ENCODE peak calls at places on chromosomes 6 and 20, in five cellular contexts. One of them, this sample, is unnamed.
A peak's percentile ranks its signal among the peaks of the same experiment; 100 is the strongest.

GRCh38 chr6:43475506-43475905 is 1.9 kb upstream of the TJAP1 start:
- DNase-seq in activated T-helper 2 cell treated with anti-CD3 and anti-CD28 coated beads, Interferon-gamma antibody, Interleukin-2, Interleukin-4, amounts not matched to agents 10 μg/mL and 5 μg/mL and 100 μg/mL, durations not matched to agents 14 hours and 24 hours and 36 hours: no peak
- DNase-seq in osteocyte: no peak
- DNase-seq in DMS153: no peak
- DNase-seq in fibroblast of mammary gland: no peak
- DNase-seq in this sample: no peak

GRCh38 chr20:11144114-11144513 is 470.3 kb upstream of the JAG1 start:
- DNase-seq in activated T-helper 2 cell treated with anti-CD3 and anti-CD28 coated beads, Interferon-gamma antibody, Interleukin-2, Interleukin-4, amounts not matched to agents 10 μg/mL and 5 μg/mL and 100 μg/mL, durations not matched to agents 14 hours and 24 hours and 36 hours: no peak
- DNase-seq in fibroblast of mammary gland: peak; percentile 96
- DNase-seq in osteocyte: no peak
- DNase-seq in DMS153: no peak
- DNase-seq in this sample: peak; percentile 26

GRCh38 chr20:35776513-35777101 is 4.8 kb downstream of the PHF20 start:
- DNase-seq in DMS153: peak; percentile 61
- DNase-seq in osteocyte: no peak
- DNase-seq in activated T-helper 2 cell treated with anti-CD3 and anti-CD28 coated beads, Interferon-gamma antibody, Interleukin-2, Interleukin-4, amounts not matched to agents 10 μg/mL and 5 μg/mL and 100 μg/mL, durations not matched to agents 14 hours and 24 hours and 36 hours: no peak
- DNase-seq in fibroblast of mammary gland: peak; percentile 55
- DNase-seq in this sample: no peak

GRCh38 chr20:33262658-33263065 is 20.4 kb upstream of the BPIFB1 start:
- DNase-seq in fibroblast of mammary gland: peak; percentile 55
- DNase-seq in osteocyte: no peak
- DNase-seq in activated T-helper 2 cell treated with anti-CD3 and anti-CD28 coated beads, Interferon-gamma antibody, Interleukin-2, Interleukin-4, amounts not matched to agents 10 μg/mL and 5 μg/mL and 100 μg/mL, durations not matched to agents 14 hours and 24 hours and 36 hours: no peak
- DNase-seq in DMS153: peak; percentile 48
- DNase-seq in this sample: no peak

GRCh38 chr6:142265476-142265875 is 36.3 kb upstream of the ADGRG6 start:
- DNase-seq in DMS153: no peak
- DNase-seq in activated T-helper 2 cell treated with anti-CD3 and anti-CD28 coated beads, Interferon-gamma antibody, Interleukin-2, Interleukin-4, amounts not matched to agents 10 μg/mL and 5 μg/mL and 100 μg/mL, durations not matched to agents 14 hours and 24 hours and 36 hours: no peak
- DNase-seq in osteocyte: no peak
- DNase-seq in fibroblast of mammary gland: no peak
- DNase-seq in this sample: no peak

GRCh38 chr6:10272591-10272990 is 142.3 kb downstream of the TFAP2A start:
- DNase-seq in osteocyte: no peak
- DNase-seq in DMS153: no peak
- DNase-seq in activated T-helper 2 cell treated with anti-CD3 and anti-CD28 coated beads, Interferon-gamma antibody, Interleukin-2, Interleukin-4, amounts not matched to agents 10 μg/mL and 5 μg/mL and 100 μg/mL, durations not matched to agents 14 hours and 24 hours and 36 hours: no peak
- DNase-seq in fibroblast of mammary gland: no peak
- DNase-seq in this sample: no peak

GRCh38 chr6:125098253-125098652 is 55.3 kb upstream of the TPD52L1 start:
- DNase-seq in activated T-helper 2 cell treated with anti-CD3 and anti-CD28 coated beads, Interferon-gamma antibody, Interleukin-2, Interleukin-4, amounts not matched to agents 10 μg/mL and 5 μg/mL and 100 μg/mL, durations not matched to agents 14 hours and 24 hours and 36 hours: no peak
- DNase-seq in fibroblast of mammary gland: no peak
- DNase-seq in osteocyte: no peak
- DNase-seq in DMS153: no peak
- DNase-seq in this sample: no peak

GRCh38 chr20:20535051-20535450 is 167.1 kb downstream of the INSM1 start:
- DNase-seq in osteocyte: no peak
- DNase-seq in activated T-helper 2 cell treated with anti-CD3 and anti-CD28 coated beads, Interferon-gamma antibody, Interleukin-2, Interleukin-4, amounts not matched to agents 10 μg/mL and 5 μg/mL and 100 μg/mL, durations not matched to agents 14 hours and 24 hours and 36 hours: no peak
- DNase-seq in fibroblast of mammary gland: no peak
- DNase-seq in DMS153: no peak
- DNase-seq in this sample: no peak

GRCh38 chr6:35019831-35020230 is 121.3 kb downstream of the TCP11 start:
- DNase-seq in activated T-helper 2 cell treated with anti-CD3 and anti-CD28 coated beads, Interferon-gamma antibody, Interleukin-2, Interleukin-4, amounts not matched to agents 10 μg/mL and 5 μg/mL and 100 μg/mL, durations not matched to agents 14 hours and 24 hours and 36 hours: no peak
- DNase-seq in osteocyte: peak; percentile 5
- DNase-seq in fibroblast of mammary gland: no peak
- DNase-seq in DMS153: no peak
- DNase-seq in this sample: no peak

GRCh38 chr20:43914697-43915208 is at the start of gene TOX2:
- DNase-seq in DMS153: no peak
- DNase-seq in fibroblast of mammary gland: no peak
- DNase-seq in activated T-helper 2 cell treated with anti-CD3 and anti-CD28 coated beads, Interferon-gamma antibody, Interleukin-2, Interleukin-4, amounts not matched to agents 10 μg/mL and 5 μg/mL and 100 μg/mL, durations not matched to agents 14 hours and 24 hours and 36 hours: peak; percentile 40
- DNase-seq in osteocyte: no peak
- DNase-seq in this sample: no peak

GRCh38 chr6:30160791-30161261 is at the start of gene TRIM10:
- DNase-seq in osteocyte: no peak
- DNase-seq in DMS153: no peak
- DNase-seq in fibroblast of mammary gland: no peak
- DNase-seq in activated T-helper 2 cell treated with anti-CD3 and anti-CD28 coated beads, Interferon-gamma antibody, Interleukin-2, Interleukin-4, amounts not matched to agents 10 μg/mL and 5 μg/mL and 100 μg/mL, durations not matched to agents 14 hours and 24 hours and 36 hours: no peak
- DNase-seq in this sample: no peak

GRCh38 chr6:106026748-106027147 is 59.4 kb upstream of the PRDM1 start:
- DNase-seq in fibroblast of mammary gland: peak; percentile 35
- DNase-seq in activated T-helper 2 cell treated with anti-CD3 and anti-CD28 coated beads, Interferon-gamma antibody, Interleukin-2, Interleukin-4, amounts not matched to agents 10 μg/mL and 5 μg/mL and 100 μg/mL, durations not matched to agents 14 hours and 24 hours and 36 hours: no peak
- DNase-seq in osteocyte: no peak
- DNase-seq in DMS153: no peak
- DNase-seq in this sample: no peak

GRCh38 chr6:47221565-47221964 is 88.1 kb downstream of the TNFRSF21 start:
- DNase-seq in osteocyte: no peak
- DNase-seq in DMS153: no peak
- DNase-seq in activated T-helper 2 cell treated with anti-CD3 and anti-CD28 coated beads, Interferon-gamma antibody, Interleukin-2, Interleukin-4, amounts not matched to agents 10 μg/mL and 5 μg/mL and 100 μg/mL, durations not matched to agents 14 hours and 24 hours and 36 hours: no peak
- DNase-seq in fibroblast of mammary gland: no peak
- DNase-seq in this sample: no peak

GRCh38 chr20:48223715-48224114 is 438.4 kb upstream of the SULF2 start:
- DNase-seq in activated T-helper 2 cell treated with anti-CD3 and anti-CD28 coated beads, Interferon-gamma antibody, Interleukin-2, Interleukin-4, amounts not matched to agents 10 μg/mL and 5 μg/mL and 100 μg/mL, durations not matched to agents 14 hours and 24 hours and 36 hours: no peak
- DNase-seq in osteocyte: no peak
- DNase-seq in DMS153: no peak
- DNase-seq in fibroblast of mammary gland: no peak
- DNase-seq in this sample: peak; percentile 31

GRCh38 chr6:136063095-136063494 is 187.0 kb downstream of the MTFR2 start:
- DNase-seq in DMS153: no peak
- DNase-seq in osteocyte: no peak
- DNase-seq in activated T-helper 2 cell treated with anti-CD3 and anti-CD28 coated beads, Interferon-gamma antibody, Interleukin-2, Interleukin-4, amounts not matched to agents 10 μg/mL and 5 μg/mL and 100 μg/mL, durations not matched to agents 14 hours and 24 hours and 36 hours: no peak
- DNase-seq in fibroblast of mammary gland: peak; percentile 59
- DNase-seq in this sample: no peak

GRCh38 chr20:8244637-8245036 is 112.6 kb downstream of the PLCB1 start:
- DNase-seq in DMS153: no peak
- DNase-seq in osteocyte: no peak
- DNase-seq in fibroblast of mammary gland: peak; percentile 73
- DNase-seq in activated T-helper 2 cell treated with anti-CD3 and anti-CD28 coated beads, Interferon-gamma antibody, Interleukin-2, Interleukin-4, amounts not matched to agents 10 μg/mL and 5 μg/mL and 100 μg/mL, durations not matched to agents 14 hours and 24 hours and 36 hours: no peak
- DNase-seq in this sample: no peak

GRCh38 chr20:42650345-42650744 is 539.4 kb downstream of the PTPRT start:
- DNase-seq in activated T-helper 2 cell treated with anti-CD3 and anti-CD28 coated beads, Interferon-gamma antibody, Interleukin-2, Interleukin-4, amounts not matched to agents 10 μg/mL and 5 μg/mL and 100 μg/mL, durations not matched to agents 14 hours and 24 hours and 36 hours: no peak
- DNase-seq in fibroblast of mammary gland: no peak
- DNase-seq in DMS153: no peak
- DNase-seq in osteocyte: no peak
- DNase-seq in this sample: no peak

GRCh38 chr20:43944653-43945235 is 30.1 kb downstream of the TOX2 start:
- DNase-seq in DMS153: no peak
- DNase-seq in activated T-helper 2 cell treated with anti-CD3 and anti-CD28 coated beads, Interferon-gamma antibody, Interleukin-2, Interleukin-4, amounts not matched to agents 10 μg/mL and 5 μg/mL and 100 μg/mL, durations not matched to agents 14 hours and 24 hours and 36 hours: no peak
- DNase-seq in fibroblast of mammary gland: no peak
- DNase-seq in osteocyte: no peak
- DNase-seq in this sample: no peak

GRCh38 chr20:47747663-47748031 is 37.6 kb downstream of the SULF2 start:
- DNase-seq in fibroblast of mammary gland: no peak
- DNase-seq in activated T-helper 2 cell treated with anti-CD3 and anti-CD28 coated beads, Interferon-gamma antibody, Interleukin-2, Interleukin-4, amounts not matched to agents 10 μg/mL and 5 μg/mL and 100 μg/mL, durations not matched to agents 14 hours and 24 hours and 36 hours: no peak
- DNase-seq in DMS153: no peak
- DNase-seq in osteocyte: no peak
- DNase-seq in this sample: peak; percentile 15

GRCh38 chr6:41634657-41635056 is 3.6 kb upstream of the MDFI start:
- DNase-seq in fibroblast of mammary gland: no peak
- DNase-seq in osteocyte: no peak
- DNase-seq in DMS153: no peak
- DNase-seq in activated T-helper 2 cell treated with anti-CD3 and anti-CD28 coated beads, Interferon-gamma antibody, Interleukin-2, Interleukin-4, amounts not matched to agents 10 μg/mL and 5 μg/mL and 100 μg/mL, durations not matched to agents 14 hours and 24 hours and 36 hours: no peak
- DNase-seq in this sample: peak; percentile 36

GRCh38 chr6:56838965-56839364 is 115.9 kb upstream of the BEND6 start:
- DNase-seq in osteocyte: no peak
- DNase-seq in fibroblast of mammary gland: no peak
- DNase-seq in activated T-helper 2 cell treated with anti-CD3 and anti-CD28 coated beads, Interferon-gamma antibody, Interleukin-2, Interleukin-4, amounts not matched to agents 10 μg/mL and 5 μg/mL and 100 μg/mL, durations not matched to agents 14 hours and 24 hours and 36 hours: no peak
- DNase-seq in DMS153: no peak
- DNase-seq in this sample: no peak

GRCh38 chr6:71333700-71334099 is 45.1 kb downstream of the OGFRL1 start:
- DNase-seq in fibroblast of mammary gland: peak; percentile 94
- DNase-seq in DMS153: no peak
- DNase-seq in activated T-helper 2 cell treated with anti-CD3 and anti-CD28 coated beads, Interferon-gamma antibody, Interleukin-2, Interleukin-4, amounts not matched to agents 10 μg/mL and 5 μg/mL and 100 μg/mL, durations not matched to agents 14 hours and 24 hours and 36 hours: no peak
- DNase-seq in osteocyte: no peak
- DNase-seq in this sample: peak; percentile 57

GRCh38 chr6:6825153-6825847 is 236.8 kb downstream of the LY86 start:
- DNase-seq in DMS153: peak; percentile 40
- DNase-seq in fibroblast of mammary gland: no peak
- DNase-seq in activated T-helper 2 cell treated with anti-CD3 and anti-CD28 coated beads, Interferon-gamma antibody, Interleukin-2, Interleukin-4, amounts not matched to agents 10 μg/mL and 5 μg/mL and 100 μg/mL, durations not matched to agents 14 hours and 24 hours and 36 hours: no peak
- DNase-seq in osteocyte: no peak
- DNase-seq in this sample: no peak

GRCh38 chr6:127618729-127619128 is 41.8 kb downstream of the C6orf58 start:
- DNase-seq in osteocyte: no peak
- DNase-seq in activated T-helper 2 cell treated with anti-CD3 and anti-CD28 coated beads, Interferon-gamma antibody, Interleukin-2, Interleukin-4, amounts not matched to agents 10 μg/mL and 5 μg/mL and 100 μg/mL, durations not matched to agents 14 hours and 24 hours and 36 hours: no peak
- DNase-seq in fibroblast of mammary gland: peak; percentile 35
- DNase-seq in DMS153: no peak
- DNase-seq in this sample: no peak

GRCh38 chr6:144134176-144134575 is 16.1 kb upstream of the STX11 start:
- DNase-seq in fibroblast of mammary gland: peak; percentile 58
- DNase-seq in DMS153: no peak
- DNase-seq in osteocyte: no peak
- DNase-seq in activated T-helper 2 cell treated with anti-CD3 and anti-CD28 coated beads, Interferon-gamma antibody, Interleukin-2, Interleukin-4, amounts not matched to agents 10 μg/mL and 5 μg/mL and 100 μg/mL, durations not matched to agents 14 hours and 24 hours and 36 hours: no peak
- DNase-seq in this sample: no peak

GRCh38 chr20:58244517-58245030 is 16.1 kb upstream of the ANKRD60 start:
- DNase-seq in fibroblast of mammary gland: no peak
- DNase-seq in osteocyte: peak; percentile 66
- DNase-seq in activated T-helper 2 cell treated with anti-CD3 and anti-CD28 coated beads, Interferon-gamma antibody, Interleukin-2, Interleukin-4, amounts not matched to agents 10 μg/mL and 5 μg/mL and 100 μg/mL, durations not matched to agents 14 hours and 24 hours and 36 hours: no peak
- DNase-seq in DMS153: no peak
- DNase-seq in this sample: no peak

GRCh38 chr20:38199506-38200390 is 34.7 kb upstream of the TGM2 start:
- DNase-seq in activated T-helper 2 cell treated with anti-CD3 and anti-CD28 coated beads, Interferon-gamma antibody, Interleukin-2, Interleukin-4, amounts not matched to agents 10 μg/mL and 5 μg/mL and 100 μg/mL, durations not matched to agents 14 hours and 24 hours and 36 hours: no peak
- DNase-seq in osteocyte: no peak
- DNase-seq in DMS153: no peak
- DNase-seq in fibroblast of mammary gland: no peak
- DNase-seq in this sample: peak; percentile 78

GRCh38 chr6:89117285-89118108 is at the start of gene SRSF12:
- DNase-seq in DMS153: peak; percentile 51
- DNase-seq in osteocyte: peak; percentile 84
- DNase-seq in activated T-helper 2 cell treated with anti-CD3 and anti-CD28 coated beads, Interferon-gamma antibody, Interleukin-2, Interleukin-4, amounts not matched to agents 10 μg/mL and 5 μg/mL and 100 μg/mL, durations not matched to agents 14 hours and 24 hours and 36 hours: no peak
- DNase-seq in fibroblast of mammary gland: no peak
- DNase-seq in this sample: peak; percentile 95

GRCh38 chr6:144360401-144360800 is 75.3 kb downstream of the UTRN start:
- DNase-seq in osteocyte: peak; percentile 87
- DNase-seq in DMS153: no peak
- DNase-seq in fibroblast of mammary gland: no peak
- DNase-seq in activated T-helper 2 cell treated with anti-CD3 and anti-CD28 coated beads, Interferon-gamma antibody, Interleukin-2, Interleukin-4, amounts not matched to agents 10 μg/mL and 5 μg/mL and 100 μg/mL, durations not matched to agents 14 hours and 24 hours and 36 hours: no peak
- DNase-seq in this sample: no peak

GRCh38 chr6:140043762-140044378 is 669.4 kb upstream of the CITED2 start:
- DNase-seq in osteocyte: no peak
- DNase-seq in activated T-helper 2 cell treated with anti-CD3 and anti-CD28 coated beads, Interferon-gamma antibody, Interleukin-2, Interleukin-4, amounts not matched to agents 10 μg/mL and 5 μg/mL and 100 μg/mL, durations not matched to agents 14 hours and 24 hours and 36 hours: no peak
- DNase-seq in DMS153: no peak
- DNase-seq in fibroblast of mammary gland: peak; percentile 76
- DNase-seq in this sample: no peak

GRCh38 chr6:111874030-111874425 is 776 bp upstream of the FYN start:
- DNase-seq in activated T-helper 2 cell treated with anti-CD3 and anti-CD28 coated beads, Interferon-gamma antibody, Interleukin-2, Interleukin-4, amounts not matched to agents 10 μg/mL and 5 μg/mL and 100 μg/mL, durations not matched to agents 14 hours and 24 hours and 36 hours: peak; percentile 35
- DNase-seq in osteocyte: no peak
- DNase-seq in DMS153: no peak
- DNase-seq in fibroblast of mammary gland: no peak
- DNase-seq in this sample: peak; percentile 71

GRCh38 chr20:13321416-13321815 is 100.3 kb downstream of the ISM1 start:
- DNase-seq in activated T-helper 2 cell treated with anti-CD3 and anti-CD28 coated beads, Interferon-gamma antibody, Interleukin-2, Interleukin-4, amounts not matched to agents 10 μg/mL and 5 μg/mL and 100 μg/mL, durations not matched to agents 14 hours and 24 hours and 36 hours: no peak
- DNase-seq in fibroblast of mammary gland: no peak
- DNase-seq in DMS153: no peak
- DNase-seq in osteocyte: no peak
- DNase-seq in this sample: no peak

This sample was measured in osteoblast.